ENCODE peak calls at places on chromosomes 3 and 15, in five cellular contexts. X is K562, O is H1, K is HepG2, B is GM12878. W is an unnamed sample.

GRCh38 chr3:63067999-63068645 is 192.9 kb upstream of the CADPS start:
- DNase-seq in K (peak), X (peak), B (no peak), O (no peak), W (no peak)

GRCh38 chr3:187943677-187944390 is 198.6 kb upstream of the BCL6 start:
- DNase-seq in B (no peak), X (no peak), K (peak), O (no peak), W (no peak)

GRCh38 chr3:60989893-60990740 is 261.1 kb downstream of the FHIT start:
- DNase-seq in X (peak), O (no peak), K (no peak), B (no peak), W (no peak)

GRCh38 chr3:114899186-114899931 is 247.7 kb downstream of the ZBTB20 start:
- DNase-seq in X (no peak), O (no peak), B (no peak), K (peak), W (no peak)

GRCh38 chr3:170724599-170724998 is 138.7 kb upstream of the SLC7A14 start:
- DNase-seq in X (no peak), B (no peak), K (no peak), O (no peak), W (no peak)

GRCh38 chr3:185656321-185656840 is 70.3 kb downstream of the SENP2 start:
- DNase-seq in B (no peak), K (no peak), X (no peak), O (no peak), W (no peak)

GRCh38 chr3:58306662-58307286 is 454 bp downstream of the HTD2 start:
- DNase-seq in K (peak), X (peak), B (no peak), O (no peak), W (no peak)

GRCh38 chr3:9271903-9272302 is 22.5 kb upstream of the SRGAP3 start:
- DNase-seq in K (no peak), X (no peak), B (no peak), O (no peak), W (no peak)

GRCh38 chr3:68129065-68129464 is 474.7 kb upstream of the SUCLG2 start:
- DNase-seq in O (no peak), K (no peak), B (no peak), X (no peak), W (no peak)

GRCh38 chr3:69232447-69232846 is 110.1 kb upstream of the LMOD3 start:
- DNase-seq in B (no peak), X (no peak), O (no peak), K (no peak), W (no peak)

GRCh38 chr15:22786868-22787698 is 639 bp downstream of the NIPA1 start:
- DNase-seq in K (peak), O (no peak), B (no peak), X (peak), W (no peak)

GRCh38 chr3:120497318-120497717 is 46.5 kb upstream of the FSTL1 start:
- DNase-seq in O (no peak), B (no peak), K (no peak), X (no peak), W (no peak)

GRCh38 chr15:65416845-65417416 is 5.8 kb downstream of the IGDCC4 start:
- DNase-seq in K (no peak), O (no peak), X (no peak), B (no peak), W (no peak)

GRCh38 chr3:62233065-62233464 is 140.3 kb downstream of the FEZF2 start:
- DNase-seq in X (peak), K (no peak), O (no peak), B (no peak), W (no peak)

GRCh38 chr15:100704281-100705055 is 102.1 kb downstream of the ASB7 start:
- DNase-seq in O (no peak), K (no peak), B (no peak), X (no peak), W (no peak)

GRCh38 chr15:29522373-29523276 is 253.0 kb upstream of the NSMCE3 start:
- DNase-seq in B (no peak), O (no peak), X (no peak), K (no peak), W (no peak)

GRCh38 chr15:68559342-68560310 is 19.2 kb upstream of the CORO2B start:
- DNase-seq in X (peak), O (peak), B (no peak), K (peak), W (peak)

GRCh38 chr15:74201656-74202420 is 749 bp downstream of the STRA6 start:
- DNase-seq in K (no peak), O (no peak), X (no peak), B (no peak), W (no peak)

GRCh38 chr15:95897651-95898050 is 432.8 kb upstream of the NR2F2 start:
- DNase-seq in X (no peak), O (no peak), B (no peak), K (no peak), W (no peak)
- TF ChIP-seq EZH2 in X (no peak), O (no peak), B (no peak), K (no peak), W (no peak)

DNA sequence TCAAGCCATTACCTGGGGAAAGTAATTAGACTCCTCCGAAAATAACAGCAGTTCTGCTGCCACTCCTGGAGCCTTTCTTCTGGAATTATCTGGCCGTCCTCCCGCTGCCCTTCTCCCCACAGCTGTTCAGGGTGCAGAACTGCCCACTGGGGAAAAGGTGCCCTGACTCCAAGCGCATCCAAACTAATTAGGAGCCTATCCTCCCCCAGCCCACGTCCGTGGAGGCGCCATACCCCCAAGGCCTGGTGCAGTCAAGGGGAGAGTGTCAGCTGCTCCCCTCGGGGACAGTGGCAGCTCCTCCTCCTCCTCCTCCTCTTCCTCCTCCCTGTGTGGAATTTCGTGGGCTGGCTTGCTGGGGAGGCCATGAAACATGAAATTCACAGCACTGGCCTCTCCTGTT is 177.2 kb downstream of the XXYLT1 start:
- DNase-seq in O (no peak), X (no peak), B (no peak), K (no peak), W (no peak)
- TF ChIP-seq YY1 in O (no peak), X (no peak), B (no peak), K (no peak), W (no peak)

DNA sequence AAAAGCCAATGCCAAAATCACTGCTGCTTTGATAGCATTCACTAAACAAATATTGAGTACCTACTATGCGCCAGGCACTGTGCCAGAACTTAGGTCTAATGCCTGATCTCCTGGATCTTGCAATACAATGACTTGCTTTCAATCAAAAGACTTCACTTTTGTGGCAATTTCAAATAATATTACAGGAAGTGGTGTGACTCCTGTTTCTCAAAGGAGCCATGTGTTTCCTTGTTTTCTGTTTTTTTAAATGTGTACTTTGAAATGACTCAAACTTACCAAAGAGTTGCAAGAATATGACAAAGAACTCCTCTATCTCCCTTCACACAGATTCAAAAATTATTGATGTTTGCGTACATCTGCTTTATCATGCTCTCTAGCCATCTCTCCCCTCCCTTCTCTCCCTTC is 18.3 kb downstream of the OSBPL10 start:
- DNase-seq in X (no peak), B (no peak), O (no peak), K (peak), W (no peak)
- TF ChIP-seq SP1 in X (no peak), B (no peak), O (no peak), K (no peak), W (no peak)

GRCh38 chr15:48930735-48931134 is 33.0 kb downstream of the SHC4 start:
- DNase-seq in K (no peak), O (no peak), X (no peak), B (no peak), W (no peak)
- TF ChIP-seq EZH2 in K (no peak), O (no peak), X (no peak), B (no peak), W (no peak)

GRCh38 chr15:70236306-70237103 is 138.8 kb upstream of the TLE3 start:
- DNase-seq in K (no peak), X (no peak), O (no peak), B (no peak), W (no peak)

GRCh38 chr15:70237626-70238025 is 139.9 kb upstream of the TLE3 start:
- DNase-seq in B (no peak), O (no peak), K (no peak), X (no peak), W (no peak)

GRCh38 chr15:70235347-70235746 is 137.6 kb upstream of the TLE3 start:
- DNase-seq in K (no peak), O (no peak), X (no peak), B (no peak), W (no peak)

GRCh38 chr15:70231484-70231883 is 133.8 kb upstream of the TLE3 start:
- DNase-seq in K (no peak), O (no peak), X (no peak), B (no peak), W (no peak)

GRCh38 chr15:70234256-70234965 is 136.7 kb upstream of the TLE3 start:
- DNase-seq in B (no peak), K (no peak), O (no peak), X (no peak), W (no peak)
- TF ChIP-seq YY1 in B (no peak), K (no peak), O (no peak), X (no peak), W (no peak)

GRCh38 chr3:105173972-105174371 is 192.7 kb upstream of the ALCAM start:
- DNase-seq in X (no peak), O (no peak), K (no peak), B (no peak), W (no peak)

GRCh38 chr3:105177558-105177957 is 189.2 kb upstream of the ALCAM start:
- DNase-seq in B (no peak), X (no peak), K (no peak), O (no peak), W (no peak)
- TF ChIP-seq SP1 in B (no peak), X (no peak), K (no peak), O (no peak), W (no peak)

GRCh38 chr3:13280856-13281656 is 139.1 kb downstream of the NUP210 start:
- DNase-seq in O (no peak), B (no peak), X (peak), K (no peak), W (no peak)
- TF ChIP-seq EZH2 in O (no peak), B (no peak), X (no peak), K (no peak), W (no peak)

GRCh38 chr3:193085655-193086054 is 155.4 kb upstream of the PLAAT1 start:
- DNase-seq in X (no peak), B (no peak), O (no peak), K (no peak), W (no peak)

GRCh38 chr3:193086688-193087087 is 154.3 kb upstream of the PLAAT1 start:
- DNase-seq in O (no peak), K (no peak), X (no peak), B (no peak), W (no peak)

DNA sequence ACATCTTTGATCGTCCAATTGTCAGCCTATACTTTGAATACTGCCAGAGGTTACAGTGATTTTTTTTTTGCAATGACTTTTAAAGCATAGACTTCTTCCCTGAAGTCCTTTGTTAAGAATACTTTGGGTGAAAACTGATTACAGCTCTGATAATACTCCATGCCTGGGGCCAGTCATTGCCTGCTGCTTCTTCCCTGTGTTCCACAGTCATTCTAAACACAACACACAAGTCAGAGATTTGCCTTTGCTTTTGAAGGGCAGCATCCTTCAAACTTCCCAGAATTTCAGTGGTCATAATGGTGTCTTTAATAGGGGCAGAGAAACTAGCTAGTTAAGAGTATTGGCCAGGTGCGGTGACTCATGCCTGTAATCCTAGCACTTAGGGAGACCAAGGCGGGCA is 153.7 kb upstream of the PLAAT1 start:
- DNase-seq in K (no peak), B (no peak), O (no peak), X (no peak), W (no peak)
- TF ChIP-seq YY1 in K (no peak), B (no peak), O (no peak), X (no peak), W (no peak)

GRCh38 chr3:128376516-128376915 is 90.2 kb downstream of the DNAJB8 start:
- DNase-seq in O (no peak), B (no peak), K (no peak), X (no peak), W (no peak)
- TF ChIP-seq SP1 in O (no peak), B (no peak), K (no peak), X (no peak), W (no peak)